ENCODE peak calls at places on chromosomes 6 and 20, in four cellular contexts. Q, M, G and I are unnamed samples.

GRCh38 chr6:111984081-111984480 is 69.8 kb upstream of the CCN6 start:
- DNase-seq in G (no peak), M (no peak), Q (no peak), I (no peak)

GRCh38 chr20:35049776-35050352 is 42.7 kb downstream of the TRPC4AP start:
- DNase-seq in G (no peak), Q (no peak), M (no peak), I (no peak)

GRCh38 chr6:127402890-127403617 is 56.1 kb downstream of the KIAA0408 start:
- DNase-seq in M (no peak), Q (no peak), G (no peak), I (no peak)

GRCh38 chr6:16414205-16414604 is 175.8 kb downstream of the GMPR start:
- DNase-seq in G (no peak), Q (no peak), M (no peak), I (no peak)

GRCh38 chr20:46751856-46752255 is 42.4 kb downstream of the SLC2A10 start:
- DNase-seq in G (no peak), M (no peak), Q (peak), I (no peak)

GRCh38 chr6:17705778-17706579 is 746 bp downstream of the NUP153 start:
- DNase-seq in G (peak), Q (peak), M (peak), I (peak)

GRCh38 chr6:26223213-26223612 is 136.0 kb downstream of the HFE start:
- DNase-seq in G (no peak), Q (peak), M (no peak), I (no peak)

GRCh38 chr6:81636930-81637568 is 115.4 kb downstream of the TENT5A start:
- DNase-seq in M (no peak), Q (peak), G (no peak), I (no peak)

GRCh38 chr20:51311636-51312479 is 230.7 kb downstream of the NFATC2 start:
- DNase-seq in M (no peak), Q (no peak), G (no peak), I (no peak)

GRCh38 chr6:128919412-128919811 is 36.5 kb downstream of the LAMA2 start:
- DNase-seq in G (no peak), M (no peak), Q (peak), I (no peak)

GRCh38 chr20:10648651-10649050 is 25.1 kb downstream of the JAG1 start:
- DNase-seq in Q (peak), M (peak), G (no peak), I (no peak)

GRCh38 chr6:125310994-125311649 is 9.4 kb upstream of the HDDC2 start:
- DNase-seq in G (no peak), M (no peak), Q (peak), I (no peak)

GRCh38 chr20:57672953-57673575 is 36.8 kb downstream of the PMEPA1 start:
- DNase-seq in G (no peak), M (no peak), Q (no peak), I (no peak)

GRCh38 chr6:19205076-19205475 is 632.1 kb upstream of the ID4 start:
- DNase-seq in M (no peak), G (no peak), Q (no peak), I (no peak)

GRCh38 chr6:19209202-19209601 is 628.0 kb upstream of the ID4 start:
- DNase-seq in Q (peak), M (no peak), G (no peak), I (no peak)

DNA sequence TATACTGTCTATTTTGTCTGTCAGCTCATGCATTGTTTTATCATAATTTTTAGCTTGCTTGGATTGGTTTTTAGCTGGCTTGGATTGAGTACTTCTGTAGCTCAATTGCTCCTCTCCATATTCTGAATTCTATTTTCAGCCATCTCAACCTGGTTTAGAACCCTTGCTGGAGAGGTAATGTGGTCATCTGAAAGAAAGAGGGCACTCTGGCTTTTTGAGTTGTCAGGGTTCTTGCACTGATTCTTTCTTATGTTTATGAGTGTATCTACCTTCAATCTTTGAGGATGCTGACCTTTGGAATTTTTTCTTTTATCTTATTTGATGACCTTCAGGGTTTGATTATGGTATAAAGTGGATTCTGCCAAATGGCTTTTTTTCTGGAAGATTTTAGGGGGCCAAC is 632.7 kb upstream of the ID4 start:
- DNase-seq in G (no peak), M (no peak), Q (peak), I (no peak)
- TF ChIP-seq CTCF in G (no peak), M (no peak), Q (no peak), I (no peak)

GRCh38 chr20:13775867-13776266 is 8.9 kb downstream of the ESF1 start:
- DNase-seq in Q (no peak), G (no peak), M (no peak), I (no peak)

GRCh38 chr20:13777171-13777601 is 7.5 kb downstream of the ESF1 start:
- DNase-seq in G (no peak), M (no peak), Q (peak), I (no peak)

GRCh38 chr20:13770141-13770540 is 14.6 kb downstream of the ESF1 start:
- DNase-seq in M (no peak), Q (no peak), G (no peak), I (no peak)

GRCh38 chr20:13772529-13772928 is 12.2 kb downstream of the ESF1 start:
- DNase-seq in G (no peak), Q (no peak), M (no peak), I (no peak)

DNA sequence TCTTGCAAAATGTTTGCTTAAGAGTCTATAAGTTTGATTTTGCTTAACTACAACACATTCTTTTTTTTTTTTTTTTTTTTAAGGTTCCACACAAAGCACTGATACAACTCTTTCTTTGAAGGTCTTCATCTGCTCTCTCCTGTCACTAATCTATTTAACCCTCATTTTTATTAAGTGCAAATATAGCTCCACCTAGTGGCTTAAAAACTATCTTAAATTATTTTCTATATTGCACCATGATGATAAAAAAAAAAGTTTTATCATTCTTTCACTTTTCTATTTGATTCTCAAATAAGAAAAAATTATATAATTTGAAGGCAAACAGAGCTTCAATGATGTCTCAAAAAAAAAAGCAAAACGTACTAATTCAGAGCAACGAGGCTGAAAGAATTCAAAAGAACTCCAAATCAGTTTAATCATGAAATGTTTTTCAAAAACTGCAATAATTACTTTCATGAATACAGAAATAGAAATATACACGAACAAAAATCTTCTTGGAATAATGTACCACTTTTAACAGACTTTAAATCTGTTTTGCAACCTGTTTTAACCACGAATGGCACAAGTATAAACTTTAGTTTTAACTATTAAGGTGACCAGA is 12.8 kb downstream of the ESF1 start:
- DNase-seq in Q (peak), G (no peak), M (no peak), I (no peak)
- TF ChIP-seq CTCF in Q (no peak), G (peak), M (peak), I (peak)

GRCh38 chr20:40251284-40251932 is 437.6 kb downstream of the MAFB start:
- DNase-seq in Q (peak), G (no peak), M (no peak), I (no peak)
- TF ChIP-seq CTCF in Q (peak), G (peak), M (no peak), I (no peak)

GRCh38 chr20:32018269-32019155 is 8.3 kb downstream of the CCM2L start:
- DNase-seq in G (peak), M (no peak), Q (no peak), I (peak)
- TF ChIP-seq CTCF in G (no peak), M (no peak), Q (no peak), I (no peak)

GRCh38 chr20:45485388-45485787 is 15.8 kb downstream of the WFDC2 start:
- DNase-seq in Q (no peak), G (no peak), M (no peak), I (no peak)
- TF ChIP-seq CTCF in Q (no peak), G (no peak), M (no peak), I (no peak)